ENCODE peak calls at places on chromosomes 5 and 9, in four cellular contexts. B is skeletal muscle cell, S is heart right ventricle, P is HepG2. Y is an unnamed sample.
A peak's percentile ranks its signal among the peaks of the same experiment; 100 is the strongest.

GRCh38 chr5:54894957-54895815 is 90.2 kb downstream of the ESM1 start:
- DNase-seq in B (no peak), S (no peak), P (no peak), Y (no peak)

GRCh38 chr9:137029058-137029922 is 1.3 kb upstream of the ABCA2 start:
- DNase-seq in B (no peak), S (peak; percentile 88), P (peak; percentile 54), Y (no peak)

GRCh38 chr9:4320021-4320420 is 20.2 kb upstream of the GLIS3 start:
- DNase-seq in B (no peak), S (no peak), P (no peak), Y (no peak)

GRCh38 chr9:136455043-136456002 is 15.7 kb upstream of the INPP5E start:
- DNase-seq in B (no peak), S (no peak), P (no peak), Y (no peak)

GRCh38 chr5:174793076-174793475 is 68.7 kb downstream of the MSX2 start:
- DNase-seq in B (no peak), S (no peak), P (no peak), Y (no peak)

GRCh38 chr5:169893010-169893409 is 87.3 kb downstream of the INSYN2B start:
- DNase-seq in B (no peak), S (no peak), P (no peak), Y (no peak)

GRCh38 chr5:181203093-181203711 is 1.8 kb downstream of the TRIM7 start:
- DNase-seq in B (no peak), S (no peak), P (no peak), Y (no peak)

GRCh38 chr5:142011572-142012185 is 1.1 kb downstream of the GNPDA1 start:
- DNase-seq in B (no peak), S (no peak), P (no peak), Y (no peak)

GRCh38 chr9:89768650-89769071 is 163.8 kb downstream of the GADD45G start:
- DNase-seq in B (no peak), S (no peak), P (no peak), Y (no peak)

GRCh38 chr9:93294011-93294410 is 110.1 kb downstream of the WNK2 start:
- DNase-seq in B (no peak), S (no peak), P (no peak), Y (no peak)

GRCh38 chr9:98432960-98433359 is 177.5 kb upstream of the TBC1D2 start:
- DNase-seq in B (no peak), S (no peak), P (no peak), Y (no peak)

GRCh38 chr9:91166796-91167366 is 194.8 kb downstream of the AUH start:
- DNase-seq in B (peak; percentile 39), S (no peak), P (no peak), Y (no peak)

GRCh38 chr5:141692533-141692888 is 10.5 kb upstream of the ARAP3 start:
- DNase-seq in B (no peak), S (no peak), P (no peak), Y (no peak)

GRCh38 chr5:143205386-143205785 is 198.1 kb downstream of the NR3C1 start:
- DNase-seq in B (peak; percentile 87), S (no peak), P (no peak), Y (no peak)

GRCh38 chr5:134524826-134525686 is at the start of gene JADE2:
- DNase-seq in B (no peak), S (peak; percentile 74), P (peak; percentile 40), Y (peak; percentile 86)

GRCh38 chr9:22084336-22085035 is 75.4 kb upstream of the CDKN2B start:
- DNase-seq in B (peak; percentile 81), S (no peak), P (peak; percentile 7), Y (no peak)

GRCh38 chr5:171582849-171583248 is 163.4 kb downstream of the FGF18 start:
- DNase-seq in B (no peak), S (no peak), P (no peak), Y (no peak)

DNA sequence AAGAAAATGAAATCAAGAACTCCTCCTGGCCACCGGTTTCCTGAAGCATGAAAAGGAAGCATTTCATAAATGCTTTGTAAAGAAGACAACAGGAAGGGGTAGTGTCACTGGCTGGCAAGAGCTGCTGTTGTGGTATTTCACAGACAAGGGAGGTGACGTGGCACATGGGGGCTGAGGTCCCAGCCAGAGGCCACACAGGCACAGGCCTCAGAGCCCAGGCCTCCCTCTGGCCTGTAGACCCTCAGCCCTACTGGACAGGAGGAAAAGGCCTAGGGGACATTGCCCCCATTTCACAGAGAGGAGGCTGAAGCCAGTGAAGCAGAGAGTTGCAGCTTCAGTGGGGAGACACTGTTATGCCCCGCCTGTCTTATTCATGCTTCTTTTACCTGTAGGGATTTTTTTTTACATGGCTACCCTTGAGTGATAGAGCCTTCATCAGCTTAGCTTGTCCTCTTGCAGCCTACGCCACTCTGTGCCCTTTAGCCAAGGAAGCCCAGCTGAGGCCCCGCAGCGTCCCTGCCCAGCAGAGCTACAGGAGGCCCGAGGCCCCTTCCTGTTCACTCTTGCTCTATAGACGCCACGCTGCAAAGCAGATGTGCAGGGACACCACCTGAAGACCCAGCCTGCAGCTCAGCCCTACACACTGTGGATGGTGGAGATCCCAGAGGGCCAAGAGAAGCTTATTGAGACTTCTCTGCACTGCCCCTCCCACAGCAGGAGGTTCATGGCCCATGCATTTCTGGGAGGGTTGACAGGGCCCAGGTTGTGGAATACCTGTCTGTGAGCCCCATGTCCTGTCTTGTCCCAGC is 33.8 kb downstream of the IRF1 start:
- DNase-seq in B (no peak), S (no peak), P (no peak), Y (peak; percentile 84)
- H3K4me3 ChIP-seq in B (no peak overlapping the region), S (no peak overlapping the region), P (no peak overlapping the region), Y (peak overlapping the region; percentile 19)

GRCh38 chr5:126369083-126369482 is 54.1 kb upstream of the GRAMD2B start:
- DNase-seq in B (no peak), S (no peak), P (no peak), Y (no peak)

GRCh38 chr5:126373621-126374416 is 49.4 kb upstream of the GRAMD2B start:
- DNase-seq in B (no peak), S (no peak), P (no peak), Y (peak; percentile 84)

GRCh38 chr5:126368239-126368812 is 54.9 kb upstream of the GRAMD2B start:
- DNase-seq in B (no peak), S (no peak), P (peak; percentile 28), Y (no peak)

GRCh38 chr5:126370796-126371718 is 52.2 kb upstream of the GRAMD2B start:
- DNase-seq in B (no peak), S (no peak), P (peak; percentile 75), Y (no peak)

GRCh38 chr5:126369995-126370731 is 53.0 kb upstream of the GRAMD2B start:
- DNase-seq in B (no peak), S (no peak), P (peak; percentile 83), Y (no peak)
- H3K4me3 ChIP-seq in B (no peak overlapping the region), S (no peak overlapping the region), P (peak overlapping the region; percentile 55), Y (no peak overlapping the region)

DNA sequence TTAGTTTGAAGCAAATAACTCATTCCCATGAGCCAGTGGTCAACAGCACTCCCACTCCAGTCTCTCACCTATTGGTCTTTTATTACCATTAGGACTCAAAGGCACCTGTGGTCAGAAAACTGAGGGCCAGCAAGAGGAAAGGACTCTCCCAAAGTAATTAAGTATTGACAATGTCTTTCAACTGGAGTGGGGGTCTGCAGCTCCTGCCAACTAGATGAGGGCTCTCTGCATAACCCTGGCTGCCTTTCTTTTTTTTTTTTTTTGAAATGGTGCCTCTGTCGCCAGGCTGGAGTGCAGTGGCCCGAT is 577 bp upstream of the CDK5RAP2 start:
- DNase-seq in B (no peak), S (no peak), P (no peak), Y (no peak)
- H3K4me3 ChIP-seq in B (no peak overlapping the region), S (no peak overlapping the region), P (no peak overlapping the region), Y (peak overlapping the region; percentile 9)

GRCh38 chr9:35606138-35606504 is 1.1 kb downstream of the TESK1 start:
- DNase-seq in B (no peak), S (no peak), P (no peak), Y (no peak)

GRCh38 chr9:35603506-35603985 is 1.5 kb upstream of the TESK1 start:
- DNase-seq in B (peak; percentile 79), S (peak; percentile 55), P (peak; percentile 28), Y (no peak)

GRCh38 chr9:35605336-35606137 is 475 bp downstream of the TESK1 start:
- DNase-seq in B (no peak), S (peak; percentile 26), P (no peak), Y (no peak)

GRCh38 chr9:35603986-35604577 is 980 bp upstream of the TESK1 start:
- DNase-seq in B (peak; percentile 98), S (peak; percentile 99), P (peak; percentile 98), Y (peak; percentile 99)

GRCh38 chr9:35604578-35605335 is at the start of gene TESK1:
- DNase-seq in B (no peak), S (peak; percentile 78), P (peak; percentile 64), Y (peak; percentile 59)
- H3K4me3 ChIP-seq in B (peak within 1 kb of the TSS; percentile 75), S (peak within 1 kb of the TSS; percentile 93), P (peak within 1 kb of the TSS; percentile 92), Y (peak within 1 kb of the TSS; percentile 77)

DNA sequence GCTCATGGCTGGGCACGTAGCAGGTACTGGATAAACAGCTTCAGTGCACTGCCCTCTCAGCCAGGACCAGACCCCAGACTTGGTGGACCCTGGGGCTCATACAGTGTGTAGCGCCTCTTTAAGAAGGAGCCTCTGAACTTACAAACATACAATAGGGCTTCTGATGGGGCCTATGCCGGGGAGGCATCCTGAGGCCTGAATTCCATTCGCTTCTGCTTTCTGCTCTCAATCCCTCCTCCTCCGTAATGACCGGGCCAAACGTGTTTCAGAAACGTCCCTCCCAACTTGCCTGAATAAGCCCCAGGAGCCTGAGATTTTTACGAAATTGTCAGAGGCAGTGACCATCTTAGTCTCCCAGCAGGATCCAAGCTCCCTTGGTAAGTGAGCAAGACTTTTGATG is 128.1 kb upstream of the BOD1 start:
- DNase-seq in B (no peak), S (no peak), P (no peak), Y (no peak)
- H3K4me3 ChIP-seq in B (no peak overlapping the region), S (no peak overlapping the region), P (no peak overlapping the region), Y (no peak overlapping the region)